ENCODE peak calls at places on chromosomes 4 and X, in six cellular contexts. O is stimulated activated CD8-positive, alpha-beta memory T cell treated with anti-CD3 and anti-CD28 coated beads, Interleukin-4, amount 100 ng/mL, for 4 hours; A is AG09309; M is RPMI8226; V is GM13976; W is fibroblast of mammary gland. Y is an unnamed sample.

GRCh38 chr4:88097301-88097700 is 61.1 kb downstream of the ABCG2 start:
- DNase-seq in O (no peak), A (peak), M (no peak), V (no peak), W (peak), Y (no peak)

GRCh38 chr4:40289366-40290188 is 45.6 kb upstream of the CHRNA9 start:
- DNase-seq in O (no peak), A (no peak), M (peak), V (no peak), W (peak), Y (no peak)

GRCh38 chrX:123184858-123185251 is 777 bp downstream of the GRIA3 start:
- DNase-seq in O (no peak), A (no peak), M (no peak), V (peak), W (peak), Y (no peak)

GRCh38 chr4:142473218-142473959 is 372.7 kb downstream of the INPP4B start:
- DNase-seq in O (no peak), A (no peak), M (peak), V (no peak), W (peak), Y (no peak)

GRCh38 chrX:52346462-52347165 is 22.2 kb upstream of the XAGE2 start:
- DNase-seq in O (no peak), A (no peak), M (no peak), V (no peak), W (peak), Y (no peak)

GRCh38 chr4:80202784-80203553 is 5.7 kb downstream of the PRDM8 start:
- DNase-seq in O (no peak), A (no peak), M (peak), V (peak), W (no peak), Y (peak)

GRCh38 chr4:20394471-20394870 is 142.8 kb downstream of the SLIT2 start:
- DNase-seq in O (no peak), A (no peak), M (no peak), V (no peak), W (no peak), Y (no peak)

GRCh38 chr4:17186916-17187315 is 288.5 kb upstream of the LDB2 start:
- DNase-seq in O (no peak), A (no peak), M (no peak), V (no peak), W (no peak), Y (no peak)

GRCh38 chr4:78057135-78057599 is at the start of gene FRAS1:
- DNase-seq in O (no peak), A (no peak), M (no peak), V (peak), W (peak), Y (no peak)

GRCh38 chr4:4995103-4995761 is 24.0 kb downstream of the CYTL1 start:
- DNase-seq in O (no peak), A (no peak), M (peak), V (peak), W (peak), Y (peak)

GRCh38 chr4:121950212-121950679 is 1.6 kb downstream of the TRPC3 start:
- DNase-seq in O (peak), A (peak), M (peak), V (peak), W (peak), Y (peak)

GRCh38 chr4:7464259-7464655 is 29.5 kb upstream of the PSAPL1 start:
- DNase-seq in O (no peak), A (no peak), M (no peak), V (no peak), W (no peak), Y (no peak)

GRCh38 chr4:63563288-63564014 is 845.8 kb downstream of the TECRL start:
- DNase-seq in O (no peak), A (no peak), M (peak), V (no peak), W (no peak), Y (peak)

GRCh38 chr4:169335331-169335730 is 64.6 kb upstream of the SH3RF1 start:
- DNase-seq in O (no peak), A (no peak), M (no peak), V (no peak), W (no peak), Y (no peak)

GRCh38 chr4:66187175-66187720 is 517.0 kb upstream of the EPHA5 start:
- DNase-seq in O (no peak), A (no peak), M (peak), V (no peak), W (no peak), Y (no peak)

GRCh38 chrX:150361777-150362351 is 1.3 kb upstream of the MAMLD1 start:
- DNase-seq in O (no peak), A (no peak), M (no peak), V (peak), W (no peak), Y (no peak)

GRCh38 chrX:119757979-119758681 is at the start of gene SOWAHD:
- DNase-seq in O (no peak), A (no peak), M (no peak), V (peak), W (no peak), Y (peak)

GRCh38 chr4:137896221-137896737 is 345.9 kb downstream of the SLC7A11 start:
- DNase-seq in O (no peak), A (no peak), M (no peak), V (no peak), W (no peak), Y (no peak)

GRCh38 chr4:114282937-114283336 is 303.5 kb upstream of the ARSJ start:
- DNase-seq in O (no peak), A (no peak), M (no peak), V (no peak), W (no peak), Y (no peak)

GRCh38 chr4:189204616-189205015 is 736.1 kb upstream of the FRG1 start:
- DNase-seq in O (no peak), A (no peak), M (no peak), V (no peak), W (no peak), Y (no peak)

GRCh38 chr4:122826596-122827257 is at the start of gene FGF2:
- DNase-seq in O (no peak), A (no peak), M (peak), V (peak), W (peak), Y (peak)

GRCh38 chrX:123959281-123960063 is 2.0 kb upstream of the STAG2 start:
- DNase-seq in O (no peak), A (no peak), M (peak), V (no peak), W (peak), Y (peak)

GRCh38 chr4:126004936-126005335 is 690.2 kb downstream of the FAT4 start:
- DNase-seq in O (no peak), A (no peak), M (no peak), V (no peak), W (peak), Y (no peak)

GRCh38 chrX:120677017-120677652 is 47.3 kb upstream of the C1GALT1C1 start:
- DNase-seq in O (no peak), A (no peak), M (no peak), V (no peak), W (peak), Y (no peak)

GRCh38 chrX:38473715-38474114 is 87.6 kb upstream of the TSPAN7 start:
- DNase-seq in O (no peak), A (no peak), M (no peak), V (no peak), W (no peak), Y (no peak)

GRCh38 chrX:153968754-153969124 is 2.9 kb downstream of the HCFC1 start:
- DNase-seq in O (no peak), A (no peak), M (peak), V (no peak), W (no peak), Y (peak)

GRCh38 chr4:98671131-98671530 is 12.7 kb upstream of the TSPAN5 start:
- DNase-seq in O (no peak), A (no peak), M (no peak), V (no peak), W (no peak), Y (no peak)

GRCh38 chr4:89307446-89308160 is at the start of gene GPRIN3:
- DNase-seq in O (peak), A (no peak), M (peak), V (peak), W (peak), Y (peak)

GRCh38 chrX:36867143-36867542 is 141.0 kb upstream of the FAM47C start:
- DNase-seq in O (no peak), A (no peak), M (peak), V (peak), W (peak), Y (peak)

GRCh38 chr4:27003602-27004238 is 143.1 kb downstream of the STIM2 start:
- DNase-seq in O (no peak), A (peak), M (no peak), V (no peak), W (peak), Y (no peak)

GRCh38 chr4:122480023-122480422 is 23.5 kb upstream of the IL2 start:
- DNase-seq in O (no peak), A (peak), M (no peak), V (no peak), W (peak), Y (no peak)

Y was measured in MM.1S.